ENCODE peak calls at places on chromosomes 6 and 20, in eight cellular contexts. One of them, this sample, is unnamed.

GRCh38 chr6:332671-333070 is 40.4 kb downstream of the DUSP22 start:
- DNase-seq in fibroblast of villous mesenchyme: peak; percentile 70
- DNase-seq in GM13976: no peak
- DNase-seq in NB4: peak; percentile 65
- DNase-seq in CD8-positive, alpha-beta T cell: no peak
- DNase-seq in WERI-Rb-1: no peak
- DNase-seq in cardiac fibroblast: peak; percentile 71
- DNase-seq in choroid plexus epithelial cell: peak; percentile 73
- DNase-seq in this sample: no peak

GRCh38 chr6:82781805-82782204 is 283.8 kb downstream of the UBE3D start:
- DNase-seq in CD8-positive, alpha-beta T cell: no peak
- DNase-seq in GM13976: no peak
- DNase-seq in WERI-Rb-1: no peak
- DNase-seq in fibroblast of villous mesenchyme: no peak
- DNase-seq in NB4: no peak
- DNase-seq in cardiac fibroblast: no peak
- DNase-seq in choroid plexus epithelial cell: no peak
- DNase-seq in this sample: no peak

GRCh38 chr6:140079328-140079727 is 704.9 kb upstream of the CITED2 start:
- DNase-seq in WERI-Rb-1: no peak
- DNase-seq in choroid plexus epithelial cell: peak; percentile 98
- DNase-seq in CD8-positive, alpha-beta T cell: no peak
- DNase-seq in fibroblast of villous mesenchyme: peak; percentile 97
- DNase-seq in GM13976: no peak
- DNase-seq in NB4: no peak
- DNase-seq in cardiac fibroblast: peak; percentile 97
- DNase-seq in this sample: no peak

GRCh38 chr20:5977223-5977622 is 26.8 kb downstream of the MCM8 start:
- DNase-seq in cardiac fibroblast: no peak
- DNase-seq in choroid plexus epithelial cell: no peak
- DNase-seq in CD8-positive, alpha-beta T cell: no peak
- DNase-seq in fibroblast of villous mesenchyme: no peak
- DNase-seq in NB4: no peak
- DNase-seq in WERI-Rb-1: no peak
- DNase-seq in GM13976: no peak
- DNase-seq in this sample: no peak

GRCh38 chr6:125867483-125867935 is 76.7 kb downstream of the NCOA7 start:
- DNase-seq in NB4: peak; percentile 38
- DNase-seq in choroid plexus epithelial cell: peak; percentile 95
- DNase-seq in GM13976: no peak
- DNase-seq in WERI-Rb-1: no peak
- DNase-seq in cardiac fibroblast: peak; percentile 88
- DNase-seq in CD8-positive, alpha-beta T cell: no peak
- DNase-seq in fibroblast of villous mesenchyme: peak; percentile 86
- DNase-seq in this sample: no peak

GRCh38 chr6:82178084-82178758 is 69.3 kb downstream of the IBTK start:
- DNase-seq in choroid plexus epithelial cell: peak; percentile 78
- DNase-seq in WERI-Rb-1: no peak
- DNase-seq in cardiac fibroblast: peak; percentile 65
- DNase-seq in NB4: peak; percentile 37
- DNase-seq in fibroblast of villous mesenchyme: peak; percentile 48
- DNase-seq in GM13976: no peak
- DNase-seq in CD8-positive, alpha-beta T cell: no peak
- DNase-seq in this sample: no peak

GRCh38 chr6:24385536-24386269 is 17.0 kb upstream of the MRS2 start:
- DNase-seq in WERI-Rb-1: peak; percentile 32
- DNase-seq in CD8-positive, alpha-beta T cell: no peak
- DNase-seq in cardiac fibroblast: no peak
- DNase-seq in choroid plexus epithelial cell: no peak
- DNase-seq in fibroblast of villous mesenchyme: no peak
- DNase-seq in NB4: no peak
- DNase-seq in GM13976: no peak
- DNase-seq in this sample: no peak

GRCh38 chr20:32111763-32112162 is 2.2 kb downstream of the TM9SF4 start:
- DNase-seq in cardiac fibroblast: no peak
- DNase-seq in fibroblast of villous mesenchyme: no peak
- DNase-seq in choroid plexus epithelial cell: no peak
- DNase-seq in GM13976: no peak
- DNase-seq in WERI-Rb-1: no peak
- DNase-seq in CD8-positive, alpha-beta T cell: no peak
- DNase-seq in NB4: no peak
- DNase-seq in this sample: no peak

GRCh38 chr20:3174442-3175263 is 1.3 kb upstream of the LZTS3 start:
- DNase-seq in GM13976: no peak
- DNase-seq in cardiac fibroblast: no peak
- DNase-seq in CD8-positive, alpha-beta T cell: no peak
- DNase-seq in NB4: peak; percentile 55
- DNase-seq in fibroblast of villous mesenchyme: peak; percentile 42
- DNase-seq in WERI-Rb-1: peak; percentile 58
- DNase-seq in choroid plexus epithelial cell: peak; percentile 46
- DNase-seq in this sample: no peak

GRCh38 chr6:150588862-150589499 is 10.7 kb upstream of the PLEKHG1 start:
- DNase-seq in CD8-positive, alpha-beta T cell: no peak
- DNase-seq in NB4: no peak
- DNase-seq in cardiac fibroblast: no peak
- DNase-seq in WERI-Rb-1: no peak
- DNase-seq in GM13976: no peak
- DNase-seq in fibroblast of villous mesenchyme: no peak
- DNase-seq in choroid plexus epithelial cell: no peak
- DNase-seq in this sample: no peak

GRCh38 chr6:144266091-144266649 is 19.0 kb upstream of the UTRN start:
- DNase-seq in cardiac fibroblast: peak; percentile 89
- DNase-seq in CD8-positive, alpha-beta T cell: no peak
- DNase-seq in GM13976: no peak
- DNase-seq in NB4: no peak
- DNase-seq in WERI-Rb-1: no peak
- DNase-seq in choroid plexus epithelial cell: peak; percentile 92
- DNase-seq in fibroblast of villous mesenchyme: peak; percentile 83
- DNase-seq in this sample: no peak

GRCh38 chr20:2757001-2757400 is 43.4 kb downstream of the CPXM1 start:
- DNase-seq in CD8-positive, alpha-beta T cell: no peak
- DNase-seq in WERI-Rb-1: no peak
- DNase-seq in fibroblast of villous mesenchyme: no peak
- DNase-seq in choroid plexus epithelial cell: no peak
- DNase-seq in NB4: no peak
- DNase-seq in cardiac fibroblast: no peak
- DNase-seq in GM13976: no peak
- DNase-seq in this sample: peak; percentile 17

GRCh38 chr6:111052171-111052570 is 35.1 kb upstream of the SLC16A10 start:
- DNase-seq in fibroblast of villous mesenchyme: no peak
- DNase-seq in CD8-positive, alpha-beta T cell: no peak
- DNase-seq in choroid plexus epithelial cell: no peak
- DNase-seq in NB4: no peak
- DNase-seq in cardiac fibroblast: no peak
- DNase-seq in WERI-Rb-1: no peak
- DNase-seq in GM13976: no peak
- DNase-seq in this sample: no peak

GRCh38 chr6:125733516-125734300 is 15.7 kb upstream of the HEY2 start:
- DNase-seq in GM13976: no peak
- DNase-seq in fibroblast of villous mesenchyme: no peak
- DNase-seq in NB4: no peak
- DNase-seq in WERI-Rb-1: no peak
- DNase-seq in choroid plexus epithelial cell: no peak
- DNase-seq in CD8-positive, alpha-beta T cell: no peak
- DNase-seq in cardiac fibroblast: no peak
- DNase-seq in this sample: no peak

GRCh38 chr6:53527249-53527765 is 17.6 kb downstream of the GCLC start:
- DNase-seq in cardiac fibroblast: no peak
- DNase-seq in NB4: no peak
- DNase-seq in GM13976: no peak
- DNase-seq in fibroblast of villous mesenchyme: no peak
- DNase-seq in choroid plexus epithelial cell: no peak
- DNase-seq in WERI-Rb-1: no peak
- DNase-seq in CD8-positive, alpha-beta T cell: no peak
- DNase-seq in this sample: no peak

GRCh38 chr6:75751443-75751842 is 2.4 kb downstream of the MYO6 start:
- DNase-seq in GM13976: no peak
- DNase-seq in cardiac fibroblast: peak; percentile 15
- DNase-seq in fibroblast of villous mesenchyme: peak; percentile 92
- DNase-seq in CD8-positive, alpha-beta T cell: no peak
- DNase-seq in WERI-Rb-1: no peak
- DNase-seq in NB4: no peak
- DNase-seq in choroid plexus epithelial cell: peak; percentile 52
- DNase-seq in this sample: no peak

GRCh38 chr6:134217110-134217509 is 100.8 kb downstream of the SGK1 start:
- DNase-seq in fibroblast of villous mesenchyme: peak; percentile 25
- DNase-seq in cardiac fibroblast: no peak
- DNase-seq in CD8-positive, alpha-beta T cell: no peak
- DNase-seq in choroid plexus epithelial cell: peak; percentile 24
- DNase-seq in WERI-Rb-1: no peak
- DNase-seq in GM13976: no peak
- DNase-seq in NB4: no peak
- DNase-seq in this sample: no peak

GRCh38 chr20:6766433-6766832 is 1.1 kb upstream of the BMP2 start:
- DNase-seq in CD8-positive, alpha-beta T cell: no peak
- DNase-seq in GM13976: no peak
- DNase-seq in NB4: no peak
- DNase-seq in cardiac fibroblast: no peak
- DNase-seq in WERI-Rb-1: no peak
- DNase-seq in fibroblast of villous mesenchyme: no peak
- DNase-seq in choroid plexus epithelial cell: no peak
- DNase-seq in this sample: no peak

GRCh38 chr6:41335296-41335695 is at the start of gene NCR2:
- DNase-seq in NB4: no peak
- DNase-seq in cardiac fibroblast: no peak
- DNase-seq in fibroblast of villous mesenchyme: no peak
- DNase-seq in GM13976: peak; percentile 45
- DNase-seq in WERI-Rb-1: no peak
- DNase-seq in CD8-positive, alpha-beta T cell: no peak
- DNase-seq in choroid plexus epithelial cell: no peak
- DNase-seq in this sample: no peak

GRCh38 chr6:41335943-41336342 is 535 bp downstream of the NCR2 start:
- DNase-seq in choroid plexus epithelial cell: no peak
- DNase-seq in NB4: no peak
- DNase-seq in WERI-Rb-1: no peak
- DNase-seq in GM13976: no peak
- DNase-seq in fibroblast of villous mesenchyme: no peak
- DNase-seq in CD8-positive, alpha-beta T cell: no peak
- DNase-seq in cardiac fibroblast: no peak
- DNase-seq in this sample: no peak

GRCh38 chr6:41336824-41337223 is 1.4 kb downstream of the NCR2 start:
- DNase-seq in WERI-Rb-1: no peak
- DNase-seq in GM13976: no peak
- DNase-seq in choroid plexus epithelial cell: no peak
- DNase-seq in NB4: no peak
- DNase-seq in cardiac fibroblast: no peak
- DNase-seq in fibroblast of villous mesenchyme: no peak
- DNase-seq in CD8-positive, alpha-beta T cell: no peak
- DNase-seq in this sample: no peak

GRCh38 chr6:41332842-41333736 is 2.3 kb upstream of the NCR2 start:
- DNase-seq in WERI-Rb-1: no peak
- DNase-seq in fibroblast of villous mesenchyme: no peak
- DNase-seq in choroid plexus epithelial cell: no peak
- DNase-seq in cardiac fibroblast: no peak
- DNase-seq in GM13976: peak; percentile 38
- DNase-seq in NB4: no peak
- DNase-seq in CD8-positive, alpha-beta T cell: no peak
- DNase-seq in this sample: no peak

DNA sequence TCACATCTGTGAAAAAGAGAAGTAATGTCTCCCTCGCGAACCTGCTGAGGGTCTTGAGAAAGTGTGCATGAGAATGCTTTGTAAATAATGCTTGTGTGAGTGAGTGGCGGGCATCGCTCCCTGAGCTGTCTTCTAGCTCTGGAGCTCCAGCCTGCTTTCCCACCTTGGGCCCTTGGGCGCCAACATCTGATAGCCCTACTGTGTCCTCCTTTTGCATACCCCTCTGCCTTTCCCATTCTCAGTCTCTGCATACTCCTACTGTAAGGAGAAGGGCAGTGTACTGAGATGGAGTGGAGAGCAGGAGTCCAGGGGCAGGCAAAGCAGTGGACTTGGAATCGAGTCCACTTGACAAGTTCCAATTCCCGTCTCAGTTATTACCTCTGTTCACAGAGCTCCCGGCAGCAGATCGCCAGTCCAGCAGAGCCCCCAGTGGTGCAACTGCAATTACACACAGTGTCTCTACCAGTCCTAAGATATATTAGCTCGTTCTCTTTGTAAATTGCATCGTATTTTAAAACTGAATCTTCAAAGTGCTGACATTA is 855 bp upstream of the NCR2 start:
- DNase-seq in fibroblast of villous mesenchyme: no peak
- DNase-seq in cardiac fibroblast: no peak
- DNase-seq in WERI-Rb-1: peak; percentile 49
- DNase-seq in choroid plexus epithelial cell: peak; percentile 60
- DNase-seq in GM13976: peak; percentile 44
- DNase-seq in CD8-positive, alpha-beta T cell: no peak
- DNase-seq in NB4: no peak
- DNase-seq in this sample: no peak
- TF ChIP-seq CTCF in fibroblast of villous mesenchyme: peak; percentile 26
- TF ChIP-seq CTCF in cardiac fibroblast: peak; percentile 22
- TF ChIP-seq CTCF in WERI-Rb-1: peak; percentile 62
- TF ChIP-seq CTCF in choroid plexus epithelial cell: peak; percentile 68
- TF ChIP-seq CTCF in GM13976: no peak
- TF ChIP-seq CTCF in CD8-positive, alpha-beta T cell: no peak
- TF ChIP-seq CTCF in NB4: peak; percentile 12
- TF ChIP-seq CTCF in this sample: peak; percentile 18

GRCh38 chr6:165624871-165625639 is 38.0 kb downstream of the PDE10A start:
- DNase-seq in choroid plexus epithelial cell: no peak
- DNase-seq in WERI-Rb-1: no peak
- DNase-seq in GM13976: no peak
- DNase-seq in cardiac fibroblast: no peak
- DNase-seq in fibroblast of villous mesenchyme: no peak
- DNase-seq in CD8-positive, alpha-beta T cell: no peak
- DNase-seq in NB4: no peak
- DNase-seq in this sample: no peak
- TF ChIP-seq CTCF in choroid plexus epithelial cell: no peak
- TF ChIP-seq CTCF in WERI-Rb-1: no peak
- TF ChIP-seq CTCF in GM13976: no peak
- TF ChIP-seq CTCF in cardiac fibroblast: no peak
- TF ChIP-seq CTCF in fibroblast of villous mesenchyme: no peak
- TF ChIP-seq CTCF in CD8-positive, alpha-beta T cell: no peak
- TF ChIP-seq CTCF in NB4: no peak
- TF ChIP-seq CTCF in this sample: no peak

DNA sequence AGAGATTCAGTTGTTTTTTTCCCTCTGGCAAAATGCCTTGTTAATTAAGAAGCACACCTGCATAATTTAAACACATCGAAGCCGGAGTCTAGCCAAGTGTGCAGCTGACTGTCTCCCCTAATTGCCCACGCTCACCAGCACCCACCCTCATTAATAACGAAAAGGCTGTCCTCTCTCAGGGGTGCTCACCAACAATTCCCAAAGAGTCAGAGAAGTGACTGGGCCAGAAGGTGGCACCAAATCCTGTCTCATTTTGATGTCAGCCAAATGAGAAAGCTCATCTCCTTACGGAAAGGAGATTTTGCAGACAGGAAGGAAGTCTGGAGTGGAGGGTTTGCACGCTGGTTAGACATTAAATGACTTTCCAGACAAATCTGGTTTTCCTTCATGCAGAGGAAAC is 60.7 kb upstream of the MC3R start:
- DNase-seq in NB4: peak; percentile 22
- DNase-seq in choroid plexus epithelial cell: no peak
- DNase-seq in GM13976: no peak
- DNase-seq in fibroblast of villous mesenchyme: peak; percentile 8
- DNase-seq in CD8-positive, alpha-beta T cell: no peak
- DNase-seq in cardiac fibroblast: no peak
- DNase-seq in WERI-Rb-1: no peak
- DNase-seq in this sample: no peak
- TF ChIP-seq CTCF in NB4: peak; percentile 22
- TF ChIP-seq CTCF in choroid plexus epithelial cell: peak; percentile 3
- TF ChIP-seq CTCF in GM13976: no peak
- TF ChIP-seq CTCF in fibroblast of villous mesenchyme: peak; percentile 22
- TF ChIP-seq CTCF in CD8-positive, alpha-beta T cell: no peak
- TF ChIP-seq CTCF in cardiac fibroblast: no peak
- TF ChIP-seq CTCF in WERI-Rb-1: peak; percentile 10
- TF ChIP-seq CTCF in this sample: no peak

GRCh38 chr6:152669894-152670293 is 27.8 kb upstream of the MYCT1 start:
- DNase-seq in fibroblast of villous mesenchyme: peak; percentile 30
- DNase-seq in NB4: peak; percentile 33
- DNase-seq in choroid plexus epithelial cell: peak; percentile 67
- DNase-seq in WERI-Rb-1: no peak
- DNase-seq in cardiac fibroblast: peak; percentile 55
- DNase-seq in GM13976: peak; percentile 16
- DNase-seq in CD8-positive, alpha-beta T cell: no peak
- DNase-seq in this sample: no peak
- TF ChIP-seq CTCF in fibroblast of villous mesenchyme: peak; percentile 40
- TF ChIP-seq CTCF in NB4: no peak
- TF ChIP-seq CTCF in choroid plexus epithelial cell: peak; percentile 58
- TF ChIP-seq CTCF in WERI-Rb-1: peak; percentile 18
- TF ChIP-seq CTCF in cardiac fibroblast: peak; percentile 48
- TF ChIP-seq CTCF in GM13976: no peak
- TF ChIP-seq CTCF in CD8-positive, alpha-beta T cell: no peak
- TF ChIP-seq CTCF in this sample: peak; percentile 31